ENCODE peak calls at places on chromosomes 13 and 19, in six cellular contexts. P, A, I, H, S and F are unnamed samples.

GRCh38 chr13:95603887-95604533 is 40.5 kb downstream of the DZIP1 start:
- DNase-seq in P (no peak), A (peak), I (no peak), H (no peak), S (no peak), F (peak)

GRCh38 chr13:110937511-110938303 is 22.8 kb upstream of the ANKRD10 start:
- DNase-seq in P (no peak), A (no peak), I (no peak), H (no peak), S (no peak), F (no peak)

GRCh38 chr19:590396-590745 is 690 bp downstream of the HCN2 start:
- DNase-seq in P (peak), A (no peak), I (no peak), H (peak), S (no peak), F (peak)

GRCh38 chr13:24251525-24251924 is 57.9 kb upstream of the C1QTNF9 start:
- DNase-seq in P (no peak), A (no peak), I (no peak), H (peak), S (peak), F (no peak)

GRCh38 chr13:44739120-44739519 is 163.0 kb upstream of the TSC22D1 start:
- DNase-seq in P (no peak), A (no peak), I (peak), H (no peak), S (no peak), F (no peak)

GRCh38 chr19:44613295-44614168 is at the start of gene IGSF23:
- DNase-seq in P (no peak), A (no peak), I (no peak), H (no peak), S (no peak), F (no peak)

GRCh38 chr13:105346141-105346766 is 1189.2 kb downstream of the EFNB2 start:
- DNase-seq in P (peak), A (no peak), I (no peak), H (no peak), S (no peak), F (peak)

GRCh38 chr19:3950871-3951861 is 18.3 kb downstream of the NMRK2 start:
- DNase-seq in P (no peak), A (no peak), I (no peak), H (no peak), S (no peak), F (no peak)

GRCh38 chr13:110520431-110521295 is 40.9 kb downstream of the RAB20 start:
- DNase-seq in P (no peak), A (no peak), I (no peak), H (no peak), S (no peak), F (peak)

GRCh38 chr13:24619302-24619701 is 60.9 kb upstream of the ATP12A start:
- DNase-seq in P (no peak), A (no peak), I (no peak), H (no peak), S (no peak), F (no peak)